ENCODE peak calls at places on chromosomes 11 and 22, in eight cellular contexts. One of them, this sample, is unnamed.

GRCh38 chr22:17970205-17970708 is 54.1 kb downstream of the MICAL3 start:
- DNase-seq in body of pancreas: no peak
- DNase-seq in fibroblast of the aortic adventitia: no peak
- DNase-seq in IMR-90: peak
- DNase-seq in MM.1S: no peak
- DNase-seq in AG04449: no peak
- DNase-seq in coronary artery: no peak
- DNase-seq in skeletal muscle cell: no peak
- DNase-seq in this sample: no peak

GRCh38 chr11:125995313-125995712 is 49.5 kb downstream of the VSIG10L2 start:
- DNase-seq in body of pancreas: no peak
- DNase-seq in fibroblast of the aortic adventitia: no peak
- DNase-seq in IMR-90: no peak
- DNase-seq in MM.1S: no peak
- DNase-seq in AG04449: no peak
- DNase-seq in coronary artery: no peak
- DNase-seq in skeletal muscle cell: no peak
- DNase-seq in this sample: no peak

GRCh38 chr11:8060146-8060719 is 20.8 kb upstream of the TUB start:
- DNase-seq in body of pancreas: no peak
- DNase-seq in fibroblast of the aortic adventitia: no peak
- DNase-seq in IMR-90: no peak
- DNase-seq in MM.1S: no peak
- DNase-seq in AG04449: no peak
- DNase-seq in coronary artery: no peak
- DNase-seq in skeletal muscle cell: no peak
- DNase-seq in this sample: no peak

GRCh38 chr11:64007160-64007628 is 21.0 kb downstream of the OTUB1 start:
- DNase-seq in body of pancreas: no peak
- DNase-seq in fibroblast of the aortic adventitia: peak
- DNase-seq in IMR-90: no peak
- DNase-seq in MM.1S: no peak
- DNase-seq in AG04449: no peak
- DNase-seq in coronary artery: no peak
- DNase-seq in skeletal muscle cell: no peak
- DNase-seq in this sample: peak

GRCh38 chr11:17277024-17277584 is 565 bp downstream of the NUCB2 start:
- DNase-seq in body of pancreas: no peak
- DNase-seq in fibroblast of the aortic adventitia: peak
- DNase-seq in IMR-90: peak
- DNase-seq in MM.1S: peak
- DNase-seq in AG04449: no peak
- DNase-seq in coronary artery: peak
- DNase-seq in skeletal muscle cell: no peak
- DNase-seq in this sample: peak

GRCh38 chr11:125183641-125184040 is 19.1 kb downstream of the PKNOX2 start:
- DNase-seq in body of pancreas: no peak
- DNase-seq in fibroblast of the aortic adventitia: no peak
- DNase-seq in IMR-90: no peak
- DNase-seq in MM.1S: no peak
- DNase-seq in AG04449: no peak
- DNase-seq in coronary artery: no peak
- DNase-seq in skeletal muscle cell: no peak
- DNase-seq in this sample: no peak

GRCh38 chr11:1888811-1889526 is 2.7 kb downstream of the PRR33 start:
- DNase-seq in body of pancreas: peak
- DNase-seq in fibroblast of the aortic adventitia: no peak
- DNase-seq in IMR-90: no peak
- DNase-seq in MM.1S: no peak
- DNase-seq in AG04449: no peak
- DNase-seq in coronary artery: no peak
- DNase-seq in skeletal muscle cell: no peak
- DNase-seq in this sample: no peak

GRCh38 chr11:26905368-26905767 is 88.5 kb upstream of the FIBIN start:
- DNase-seq in body of pancreas: no peak
- DNase-seq in fibroblast of the aortic adventitia: peak
- DNase-seq in IMR-90: peak
- DNase-seq in MM.1S: no peak
- DNase-seq in AG04449: no peak
- DNase-seq in coronary artery: no peak
- DNase-seq in skeletal muscle cell: no peak
- DNase-seq in this sample: peak

GRCh38 chr22:47397673-47398072 is 635.2 kb downstream of the TBC1D22A start:
- DNase-seq in body of pancreas: no peak
- DNase-seq in fibroblast of the aortic adventitia: no peak
- DNase-seq in IMR-90: no peak
- DNase-seq in MM.1S: no peak
- DNase-seq in AG04449: no peak
- DNase-seq in coronary artery: no peak
- DNase-seq in skeletal muscle cell: no peak
- DNase-seq in this sample: no peak

GRCh38 chr11:77994434-77995362 is at the start of gene INTS4:
- DNase-seq in body of pancreas: peak
- DNase-seq in fibroblast of the aortic adventitia: peak
- DNase-seq in IMR-90: peak
- DNase-seq in MM.1S: peak
- DNase-seq in AG04449: peak
- DNase-seq in coronary artery: peak
- DNase-seq in skeletal muscle cell: peak
- DNase-seq in this sample: peak

DNA sequence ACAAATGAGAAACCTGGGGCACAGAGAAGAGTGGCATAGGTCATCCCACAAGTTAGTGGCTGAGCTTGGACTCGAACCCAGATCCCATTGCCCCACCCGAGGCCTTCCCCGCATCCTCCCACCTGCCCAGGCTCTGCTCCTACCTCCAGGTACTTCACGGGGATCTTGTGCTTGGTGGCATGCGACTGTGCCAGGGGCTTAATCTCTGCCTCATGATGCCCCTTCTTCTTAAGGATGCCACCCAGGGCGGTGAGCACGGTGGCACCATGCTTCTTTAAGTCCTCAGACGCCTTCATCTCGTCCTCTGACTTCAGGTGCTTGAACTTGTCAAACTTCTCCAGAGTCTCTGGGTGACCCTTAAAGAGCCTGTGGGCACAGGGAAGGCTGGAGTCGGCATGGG is 6.4 kb downstream of the MB start:
- DNase-seq in body of pancreas: no peak
- DNase-seq in fibroblast of the aortic adventitia: no peak
- DNase-seq in IMR-90: no peak
- DNase-seq in MM.1S: no peak
- DNase-seq in AG04449: no peak
- DNase-seq in coronary artery: no peak
- DNase-seq in skeletal muscle cell: no peak
- DNase-seq in this sample: no peak
- H3K4me3 ChIP-seq in body of pancreas: no peak
- H3K4me3 ChIP-seq in fibroblast of the aortic adventitia: no peak
- H3K4me3 ChIP-seq in IMR-90: no peak
- H3K4me3 ChIP-seq in MM.1S: no peak
- H3K4me3 ChIP-seq in AG04449: no peak
- H3K4me3 ChIP-seq in coronary artery: no peak
- H3K4me3 ChIP-seq in skeletal muscle cell: no peak
- H3K4me3 ChIP-seq in this sample: no peak

DNA sequence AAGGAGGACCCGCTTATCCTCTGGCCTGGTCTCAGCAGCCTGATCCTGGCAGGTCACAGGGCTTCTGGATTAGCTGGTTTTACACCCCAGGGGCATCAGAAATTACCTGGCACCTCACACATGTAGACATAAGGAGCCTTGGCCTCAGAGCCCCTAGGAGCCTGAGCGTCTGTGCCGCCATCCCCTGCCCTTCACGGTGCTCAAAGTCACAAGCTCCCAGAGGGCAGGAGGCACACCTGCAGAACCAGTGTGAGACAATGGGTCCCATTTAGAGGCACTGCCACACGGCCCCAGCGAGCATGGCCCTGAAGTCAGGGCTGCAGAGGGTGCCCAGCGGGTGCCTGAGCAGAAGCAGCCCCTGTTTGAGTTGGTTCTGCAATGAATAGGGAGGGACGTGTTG is 3.9 kb downstream of the DGKZ start:
- DNase-seq in body of pancreas: no peak
- DNase-seq in fibroblast of the aortic adventitia: no peak
- DNase-seq in IMR-90: no peak
- DNase-seq in MM.1S: no peak
- DNase-seq in AG04449: no peak
- DNase-seq in coronary artery: no peak
- DNase-seq in skeletal muscle cell: no peak
- DNase-seq in this sample: no peak
- H3K4me3 ChIP-seq in body of pancreas: no peak
- H3K4me3 ChIP-seq in fibroblast of the aortic adventitia: no peak
- H3K4me3 ChIP-seq in IMR-90: no peak
- H3K4me3 ChIP-seq in MM.1S: no peak
- H3K4me3 ChIP-seq in AG04449: no peak
- H3K4me3 ChIP-seq in coronary artery: no peak
- H3K4me3 ChIP-seq in skeletal muscle cell: no peak
- H3K4me3 ChIP-seq in this sample: no peak

GRCh38 chr22:49999063-49999900 is 13.3 kb downstream of the IL17REL start:
- DNase-seq in body of pancreas: peak
- DNase-seq in fibroblast of the aortic adventitia: no peak
- DNase-seq in IMR-90: no peak
- DNase-seq in MM.1S: no peak
- DNase-seq in AG04449: no peak
- DNase-seq in coronary artery: no peak
- DNase-seq in skeletal muscle cell: no peak
- DNase-seq in this sample: no peak
- H3K4me3 ChIP-seq in body of pancreas: no peak
- H3K4me3 ChIP-seq in fibroblast of the aortic adventitia: peak
- H3K4me3 ChIP-seq in IMR-90: no peak
- H3K4me3 ChIP-seq in MM.1S: no peak
- H3K4me3 ChIP-seq in AG04449: no peak
- H3K4me3 ChIP-seq in coronary artery: peak
- H3K4me3 ChIP-seq in skeletal muscle cell: peak
- H3K4me3 ChIP-seq in this sample: no peak

GRCh38 chr11:12469451-12469850 is 92.1 kb downstream of the PARVA start:
- DNase-seq in body of pancreas: no peak
- DNase-seq in fibroblast of the aortic adventitia: peak
- DNase-seq in IMR-90: peak
- DNase-seq in MM.1S: no peak
- DNase-seq in AG04449: no peak
- DNase-seq in coronary artery: no peak
- DNase-seq in skeletal muscle cell: no peak
- DNase-seq in this sample: peak
- H3K4me3 ChIP-seq in body of pancreas: no peak
- H3K4me3 ChIP-seq in fibroblast of the aortic adventitia: peak
- H3K4me3 ChIP-seq in IMR-90: no peak
- H3K4me3 ChIP-seq in MM.1S: no peak
- H3K4me3 ChIP-seq in AG04449: no peak
- H3K4me3 ChIP-seq in coronary artery: peak
- H3K4me3 ChIP-seq in skeletal muscle cell: no peak
- H3K4me3 ChIP-seq in this sample: peak

GRCh38 chr11:111429066-111429506 is 50.0 kb upstream of the POU2AF1 start:
- DNase-seq in body of pancreas: peak
- DNase-seq in fibroblast of the aortic adventitia: peak
- DNase-seq in IMR-90: peak
- DNase-seq in MM.1S: peak
- DNase-seq in AG04449: no peak
- DNase-seq in coronary artery: peak
- DNase-seq in skeletal muscle cell: peak
- DNase-seq in this sample: peak
- H3K4me3 ChIP-seq in body of pancreas: no peak
- H3K4me3 ChIP-seq in fibroblast of the aortic adventitia: no peak
- H3K4me3 ChIP-seq in IMR-90: no peak
- H3K4me3 ChIP-seq in MM.1S: no peak
- H3K4me3 ChIP-seq in AG04449: no peak
- H3K4me3 ChIP-seq in coronary artery: no peak
- H3K4me3 ChIP-seq in skeletal muscle cell: no peak
- H3K4me3 ChIP-seq in this sample: no peak

GRCh38 chr22:38699143-38699542 is 1.6 kb downstream of the JOSD1 start:
- DNase-seq in body of pancreas: no peak
- DNase-seq in fibroblast of the aortic adventitia: peak
- DNase-seq in IMR-90: no peak
- DNase-seq in MM.1S: no peak
- DNase-seq in AG04449: no peak
- DNase-seq in coronary artery: no peak
- DNase-seq in skeletal muscle cell: no peak
- DNase-seq in this sample: no peak
- H3K4me3 ChIP-seq in body of pancreas: no peak
- H3K4me3 ChIP-seq in fibroblast of the aortic adventitia: peak
- H3K4me3 ChIP-seq in IMR-90: peak
- H3K4me3 ChIP-seq in MM.1S: peak
- H3K4me3 ChIP-seq in AG04449: peak
- H3K4me3 ChIP-seq in coronary artery: peak
- H3K4me3 ChIP-seq in skeletal muscle cell: peak
- H3K4me3 ChIP-seq in this sample: peak

This sample was measured in AG10803.